ENCODE peak calls at places on chromosomes 5 and 9, in nine cellular contexts. M, Q, P, X, D, Z, H, O and N are unnamed samples.
A peak's percentile ranks its signal among the peaks of the same experiment; 100 is the strongest.

GRCh38 chr9:38443181-38443580 is 18.9 kb upstream of the IGFBPL1 start:
- DNase-seq in M (no peak), Q (no peak), P (no peak), X (no peak), D (no peak), Z (no peak), H (no peak), O (no peak), N (no peak)

GRCh38 chr9:89878687-89879086 is 273.9 kb downstream of the GADD45G start:
- DNase-seq in M (no peak), Q (no peak), P (no peak), X (no peak), D (no peak), Z (no peak), H (no peak), O (peak; percentile 53), N (no peak)

GRCh38 chr5:86679529-86679928 is 61.8 kb downstream of the COX7C start:
- DNase-seq in M (peak; percentile 46), Q (no peak), P (peak; percentile 67), X (no peak), D (peak; percentile 27), Z (no peak), H (no peak), O (no peak), N (no peak)

GRCh38 chr5:113197456-113198200 is 221.0 kb downstream of the DCP2 start:
- DNase-seq in M (no peak), Q (no peak), P (no peak), X (no peak), D (no peak), Z (no peak), H (no peak), O (no peak), N (no peak)

GRCh38 chr5:37951946-37952721 is 112.3 kb upstream of the GDNF start:
- DNase-seq in M (no peak), Q (no peak), P (no peak), X (no peak), D (no peak), Z (no peak), H (no peak), O (no peak), N (no peak)

GRCh38 chr5:135212361-135213033 is 178.5 kb upstream of the PITX1 start:
- DNase-seq in M (no peak), Q (no peak), P (no peak), X (no peak), D (no peak), Z (no peak), H (no peak), O (no peak), N (no peak)

GRCh38 chr9:33748633-33749304 is 46.6 kb upstream of the PRSS3 start:
- DNase-seq in M (no peak), Q (peak; percentile 75), P (no peak), X (no peak), D (no peak), Z (no peak), H (no peak), O (no peak), N (no peak)

GRCh38 chr5:87400305-87400899 is 12.3 kb downstream of the CCNH start:
- DNase-seq in M (peak; percentile 45), Q (peak; percentile 44), P (peak; percentile 58), X (no peak), D (no peak), Z (no peak), H (no peak), O (no peak), N (no peak)

GRCh38 chr9:68949271-68950000 is 64.5 kb downstream of the PRKACG start:
- DNase-seq in M (no peak), Q (no peak), P (no peak), X (no peak), D (no peak), Z (no peak), H (no peak), O (peak; percentile 56), N (no peak)

GRCh38 chr5:108303611-108304010 is 78.3 kb downstream of the FBXL17 start:
- DNase-seq in M (no peak), Q (no peak), P (no peak), X (no peak), D (no peak), Z (no peak), H (no peak), O (no peak), N (no peak)

GRCh38 chr9:120609636-120610035 is 29.7 kb upstream of the CDK5RAP2 start:
- DNase-seq in M (no peak), Q (no peak), P (no peak), X (no peak), D (no peak), Z (no peak), H (no peak), O (no peak), N (no peak)